ENCODE peak calls at places on chromosomes 12 and 14, in ten cellular contexts. One of them, this sample, is unnamed.

GRCh38 chr14:58752782-58753181 is 115.0 kb downstream of the DACT1 start:
- DNase-seq in AG04449: no peak
- DNase-seq in globus pallidus: peak; percentile 78
- DNase-seq in CD4-positive, alpha-beta T cell: no peak
- DNase-seq in RPMI8226: peak; percentile 14
- DNase-seq in CD8-positive, alpha-beta memory T cell: no peak
- DNase-seq in pancreas: peak; percentile 92
- DNase-seq in psoas muscle: peak; percentile 86
- DNase-seq in iPS DF 6.9: no peak
- DNase-seq in brain pericyte: no peak
- DNase-seq in this sample: peak; percentile 77

GRCh38 chr12:39392154-39392925 is 50.6 kb downstream of the KIF21A start:
- DNase-seq in AG04449: no peak
- DNase-seq in globus pallidus: no peak
- DNase-seq in CD4-positive, alpha-beta T cell: no peak
- DNase-seq in RPMI8226: no peak
- DNase-seq in CD8-positive, alpha-beta memory T cell: no peak
- DNase-seq in pancreas: no peak
- DNase-seq in psoas muscle: no peak
- DNase-seq in iPS DF 6.9: no peak
- DNase-seq in brain pericyte: no peak
- DNase-seq in this sample: no peak

GRCh38 chr12:12331244-12331771 is 18.7 kb downstream of the MANSC1 start:
- DNase-seq in AG04449: no peak
- DNase-seq in globus pallidus: no peak
- DNase-seq in CD4-positive, alpha-beta T cell: no peak
- DNase-seq in RPMI8226: no peak
- DNase-seq in CD8-positive, alpha-beta memory T cell: no peak
- DNase-seq in pancreas: no peak
- DNase-seq in psoas muscle: no peak
- DNase-seq in iPS DF 6.9: no peak
- DNase-seq in brain pericyte: no peak
- DNase-seq in this sample: no peak

GRCh38 chr14:32453857-32454810 is 125.0 kb downstream of the AKAP6 start:
- DNase-seq in AG04449: no peak
- DNase-seq in globus pallidus: no peak
- DNase-seq in CD4-positive, alpha-beta T cell: no peak
- DNase-seq in RPMI8226: no peak
- DNase-seq in CD8-positive, alpha-beta memory T cell: no peak
- DNase-seq in pancreas: no peak
- DNase-seq in psoas muscle: no peak
- DNase-seq in iPS DF 6.9: no peak
- DNase-seq in brain pericyte: no peak
- DNase-seq in this sample: no peak

GRCh38 chr14:39268393-39268792 is 34.7 kb downstream of the MIA2 start:
- DNase-seq in AG04449: no peak
- DNase-seq in globus pallidus: peak; percentile 8
- DNase-seq in CD4-positive, alpha-beta T cell: no peak
- DNase-seq in RPMI8226: peak; percentile 19
- DNase-seq in CD8-positive, alpha-beta memory T cell: no peak
- DNase-seq in pancreas: no peak
- DNase-seq in psoas muscle: no peak
- DNase-seq in iPS DF 6.9: no peak
- DNase-seq in brain pericyte: no peak
- DNase-seq in this sample: no peak

GRCh38 chr12:30457621-30458289 is 237.9 kb downstream of the IPO8 start:
- DNase-seq in AG04449: peak; percentile 51
- DNase-seq in globus pallidus: no peak
- DNase-seq in CD4-positive, alpha-beta T cell: no peak
- DNase-seq in RPMI8226: no peak
- DNase-seq in CD8-positive, alpha-beta memory T cell: no peak
- DNase-seq in pancreas: no peak
- DNase-seq in psoas muscle: no peak
- DNase-seq in iPS DF 6.9: no peak
- DNase-seq in brain pericyte: no peak
- DNase-seq in this sample: no peak

GRCh38 chr14:89621791-89622638 is 205.0 kb upstream of the FOXN3 start:
- DNase-seq in AG04449: no peak
- DNase-seq in globus pallidus: no peak
- DNase-seq in CD4-positive, alpha-beta T cell: no peak
- DNase-seq in RPMI8226: no peak
- DNase-seq in CD8-positive, alpha-beta memory T cell: no peak
- DNase-seq in pancreas: no peak
- DNase-seq in psoas muscle: no peak
- DNase-seq in iPS DF 6.9: no peak
- DNase-seq in brain pericyte: no peak
- DNase-seq in this sample: no peak

GRCh38 chr14:74550071-74550470 is 56.5 kb downstream of the ISCA2 start:
- DNase-seq in AG04449: no peak
- DNase-seq in globus pallidus: no peak
- DNase-seq in CD4-positive, alpha-beta T cell: no peak
- DNase-seq in RPMI8226: no peak
- DNase-seq in CD8-positive, alpha-beta memory T cell: no peak
- DNase-seq in pancreas: no peak
- DNase-seq in psoas muscle: peak; percentile 18
- DNase-seq in iPS DF 6.9: no peak
- DNase-seq in brain pericyte: no peak
- DNase-seq in this sample: no peak

GRCh38 chr14:61524211-61524806 is 171.0 kb upstream of the HIF1A start:
- DNase-seq in AG04449: no peak
- DNase-seq in globus pallidus: no peak
- DNase-seq in CD4-positive, alpha-beta T cell: no peak
- DNase-seq in RPMI8226: peak; percentile 11
- DNase-seq in CD8-positive, alpha-beta memory T cell: no peak
- DNase-seq in pancreas: no peak
- DNase-seq in psoas muscle: no peak
- DNase-seq in iPS DF 6.9: no peak
- DNase-seq in brain pericyte: no peak
- DNase-seq in this sample: no peak

GRCh38 chr14:52077261-52077984 is 8.6 kb upstream of the NID2 start:
- DNase-seq in AG04449: no peak
- DNase-seq in globus pallidus: peak; percentile 51
- DNase-seq in CD4-positive, alpha-beta T cell: no peak
- DNase-seq in RPMI8226: no peak
- DNase-seq in CD8-positive, alpha-beta memory T cell: no peak
- DNase-seq in pancreas: no peak
- DNase-seq in psoas muscle: no peak
- DNase-seq in iPS DF 6.9: no peak
- DNase-seq in brain pericyte: no peak
- DNase-seq in this sample: peak; percentile 27

GRCh38 chr14:21924479-21924878 is 250.9 kb upstream of the OR4E1 start:
- DNase-seq in AG04449: no peak
- DNase-seq in globus pallidus: no peak
- DNase-seq in CD4-positive, alpha-beta T cell: peak; percentile 38
- DNase-seq in RPMI8226: peak; percentile 3
- DNase-seq in CD8-positive, alpha-beta memory T cell: peak; percentile 31
- DNase-seq in pancreas: no peak
- DNase-seq in psoas muscle: no peak
- DNase-seq in iPS DF 6.9: peak; percentile 16
- DNase-seq in brain pericyte: no peak
- DNase-seq in this sample: no peak

GRCh38 chr12:19739195-19739776 is 300.0 kb downstream of the AEBP2 start:
- DNase-seq in AG04449: no peak
- DNase-seq in globus pallidus: peak; percentile 49
- DNase-seq in CD4-positive, alpha-beta T cell: no peak
- DNase-seq in RPMI8226: peak; percentile 64
- DNase-seq in CD8-positive, alpha-beta memory T cell: no peak
- DNase-seq in pancreas: no peak
- DNase-seq in psoas muscle: no peak
- DNase-seq in iPS DF 6.9: peak; percentile 18
- DNase-seq in brain pericyte: peak; percentile 53
- DNase-seq in this sample: peak; percentile 66

GRCh38 chr12:109309441-109310246 is 560 bp upstream of the FOXN4 start:
- DNase-seq in AG04449: no peak
- DNase-seq in globus pallidus: no peak
- DNase-seq in CD4-positive, alpha-beta T cell: no peak
- DNase-seq in RPMI8226: peak; percentile 58
- DNase-seq in CD8-positive, alpha-beta memory T cell: no peak
- DNase-seq in pancreas: no peak
- DNase-seq in psoas muscle: no peak
- DNase-seq in iPS DF 6.9: no peak
- DNase-seq in brain pericyte: no peak
- DNase-seq in this sample: no peak

GRCh38 chr12:65827827-65828231 is 3.5 kb downstream of the HMGA2 start:
- DNase-seq in AG04449: no peak
- DNase-seq in globus pallidus: no peak
- DNase-seq in CD4-positive, alpha-beta T cell: no peak
- DNase-seq in RPMI8226: no peak
- DNase-seq in CD8-positive, alpha-beta memory T cell: no peak
- DNase-seq in pancreas: no peak
- DNase-seq in psoas muscle: no peak
- DNase-seq in iPS DF 6.9: no peak
- DNase-seq in brain pericyte: no peak
- DNase-seq in this sample: no peak

GRCh38 chr14:92656306-92656705 is 92.1 kb downstream of the LGMN start:
- DNase-seq in AG04449: no peak
- DNase-seq in globus pallidus: no peak
- DNase-seq in CD4-positive, alpha-beta T cell: no peak
- DNase-seq in RPMI8226: no peak
- DNase-seq in CD8-positive, alpha-beta memory T cell: no peak
- DNase-seq in pancreas: no peak
- DNase-seq in psoas muscle: no peak
- DNase-seq in iPS DF 6.9: no peak
- DNase-seq in brain pericyte: no peak
- DNase-seq in this sample: no peak

GRCh38 chr12:50618864-50619609 is 114.3 kb downstream of the DIP2B start:
- DNase-seq in AG04449: no peak
- DNase-seq in globus pallidus: no peak
- DNase-seq in CD4-positive, alpha-beta T cell: no peak
- DNase-seq in RPMI8226: no peak
- DNase-seq in CD8-positive, alpha-beta memory T cell: no peak
- DNase-seq in pancreas: no peak
- DNase-seq in psoas muscle: no peak
- DNase-seq in iPS DF 6.9: no peak
- DNase-seq in brain pericyte: no peak
- DNase-seq in this sample: no peak

GRCh38 chr12:49883065-49883464 is 20.6 kb downstream of the FAIM2 start:
- DNase-seq in AG04449: no peak
- DNase-seq in globus pallidus: no peak
- DNase-seq in CD4-positive, alpha-beta T cell: no peak
- DNase-seq in RPMI8226: no peak
- DNase-seq in CD8-positive, alpha-beta memory T cell: no peak
- DNase-seq in pancreas: no peak
- DNase-seq in psoas muscle: no peak
- DNase-seq in iPS DF 6.9: no peak
- DNase-seq in brain pericyte: no peak
- DNase-seq in this sample: no peak

GRCh38 chr14:67392123-67392522 is 19.8 kb downstream of the PLEK2 start:
- DNase-seq in AG04449: no peak
- DNase-seq in globus pallidus: no peak
- DNase-seq in CD4-positive, alpha-beta T cell: no peak
- DNase-seq in RPMI8226: no peak
- DNase-seq in CD8-positive, alpha-beta memory T cell: no peak
- DNase-seq in pancreas: no peak
- DNase-seq in psoas muscle: no peak
- DNase-seq in iPS DF 6.9: no peak
- DNase-seq in brain pericyte: no peak
- DNase-seq in this sample: no peak

GRCh38 chr14:73887116-73887490 is 444 bp downstream of the ZNF410 start:
- DNase-seq in AG04449: no peak
- DNase-seq in globus pallidus: no peak
- DNase-seq in CD4-positive, alpha-beta T cell: no peak
- DNase-seq in RPMI8226: no peak
- DNase-seq in CD8-positive, alpha-beta memory T cell: no peak
- DNase-seq in pancreas: no peak
- DNase-seq in psoas muscle: no peak
- DNase-seq in iPS DF 6.9: no peak
- DNase-seq in brain pericyte: no peak
- DNase-seq in this sample: no peak